ENCODE peak calls at places on chromosomes 1 and 21, in seven cellular contexts. R is coronary artery, J is lower leg skin, Q is HTR-8/SVneo, Y is sciatic nerve, Z is neural progenitor cell, M is activated T-cell treated with anti-CD3 and anti-CD28 coated beads for 48 hours. F is an unnamed sample.
A peak's percentile ranks its signal among the peaks of the same experiment; 100 is the strongest.

GRCh38 chr1:3372317-3372716 is 82.1 kb upstream of the ARHGEF16 start:
- DNase-seq in R (no peak), M (peak; percentile 12), J (no peak), Q (no peak), Z (no peak), Y (no peak), F (no peak)

GRCh38 chr1:244335456-244335855 is 116.3 kb downstream of the ADSS2 start:
- DNase-seq in Y (no peak), M (no peak), J (peak; percentile 17), R (no peak), Q (no peak), Z (no peak), F (no peak)

GRCh38 chr21:46634427-46634826 is 1.0 kb upstream of the PRMT2 start:
- DNase-seq in Z (no peak), Q (no peak), Y (no peak), R (no peak), M (no peak), J (no peak), F (no peak)

GRCh38 chr1:116457944-116458343 is 84.9 kb downstream of the ATP1A1 start:
- DNase-seq in M (no peak), Z (peak; percentile 28), Y (no peak), Q (no peak), R (no peak), J (no peak), F (no peak)

GRCh38 chr1:204711947-204712701 is 26.6 kb upstream of the LRRN2 start:
- DNase-seq in Z (peak; percentile 26), R (no peak), M (no peak), Y (no peak), J (peak; percentile 77), Q (no peak), F (no peak)

GRCh38 chr1:2821970-2822620 is 20.6 kb upstream of the TTC34 start:
- DNase-seq in Q (peak; percentile 36), Z (no peak), Y (no peak), M (peak; percentile 30), J (no peak), R (no peak), F (peak; percentile 23)

GRCh38 chr1:242239394-242239793 is 240.5 kb upstream of the MAP1LC3C start:
- DNase-seq in R (no peak), Q (no peak), Y (no peak), M (no peak), J (no peak), Z (no peak), F (no peak)

GRCh38 chr1:46131727-46132528 is 501 bp downstream of the PIK3R3 start:
- DNase-seq in Y (no peak), M (no peak), Z (peak; percentile 74), Q (no peak), R (peak; percentile 75), J (no peak), F (peak; percentile 6)

GRCh38 chr1:2300851-2301606 is 72.9 kb downstream of the SKI start:
- DNase-seq in M (peak; percentile 83), R (no peak), J (peak; percentile 96), Y (peak; percentile 88), Z (no peak), Q (no peak), F (peak; percentile 76)

GRCh38 chr1:119611701-119612113 is 36.4 kb downstream of the ZNF697 start:
- DNase-seq in J (peak; percentile 95), M (peak; percentile 70), Q (peak; percentile 11), R (no peak), Y (peak; percentile 83), Z (peak; percentile 84), F (peak; percentile 62)

GRCh38 chr1:218991089-218991488 is 182.6 kb upstream of the LYPLAL1 start:
- DNase-seq in Q (no peak), J (no peak), Y (no peak), Z (no peak), M (no peak), R (no peak), F (no peak)

GRCh38 chr1:20386682-20387081 is 96.0 kb downstream of the VWA5B1 start:
- DNase-seq in J (no peak), Y (no peak), Q (no peak), M (no peak), R (no peak), Z (peak; percentile 92), F (no peak)

GRCh38 chr1:150971583-150972416 is 2.8 kb downstream of the CERS2 start:
- DNase-seq in Z (peak; percentile 58), R (no peak), Y (no peak), J (no peak), Q (no peak), M (peak; percentile 17), F (no peak)

GRCh38 chr1:47559944-47560695 is 122.3 kb downstream of the FOXD2 start:
- DNase-seq in M (no peak), Z (no peak), R (no peak), Y (no peak), Q (no peak), J (no peak), F (no peak)

GRCh38 chr1:16122916-16123315 is 33.0 kb downstream of the EPHA2 start:
- DNase-seq in Y (no peak), Z (no peak), M (peak; percentile 57), R (no peak), Q (no peak), J (no peak), F (peak; percentile 23)

GRCh38 chr1:25571522-25571970 is 28.1 kb downstream of the LDLRAP1 start:
- DNase-seq in Y (no peak), M (no peak), Q (no peak), R (no peak), J (no peak), Z (no peak), F (no peak)

GRCh38 chr21:43646550-43647260 is 12.6 kb downstream of the HSF2BP start:
- DNase-seq in J (peak; percentile 98), Y (peak; percentile 94), Z (peak; percentile 93), R (peak; percentile 94), M (peak; percentile 80), Q (peak; percentile 92), F (peak; percentile 78)

GRCh38 chr1:214472362-214472761 is 79.0 kb downstream of the PTPN14 start:
- DNase-seq in Z (no peak), Q (no peak), R (no peak), M (no peak), J (no peak), Y (no peak), F (no peak)

GRCh38 chr1:230124187-230125128 is 57.4 kb downstream of the GALNT2 start:
- DNase-seq in Y (no peak), J (no peak), M (no peak), R (no peak), Q (no peak), Z (no peak), F (no peak)

F was measured in stimulated activated CD4-positive, alpha-beta T cell treated with anti-CD3 and anti-CD28 coated beads, Interleukin-4, amount 100 ng/mL, for 48 hours.